ENCODE peak calls at places on chromosomes 13 and 19, in eight cellular contexts. P is kidney epithelial cell, K is astrocyte, F is breast epithelium, O is fibroblast of villous mesenchyme, R is RWPE1, E is tibial nerve, J is thoracic aorta. C is an unnamed sample.

GRCh38 chr13:34076943-34077703 is 259.2 kb downstream of the RFC3 start:
- DNase-seq in K (peak; percentile 70), E (no peak), F (no peak), P (no peak), O (peak; percentile 37), J (no peak), R (peak; percentile 33), C (no peak)

GRCh38 chr13:109647046-109647445 is 139.3 kb downstream of the IRS2 start:
- DNase-seq in O (peak; percentile 79), F (no peak), P (no peak), K (peak; percentile 19), J (no peak), E (no peak), R (peak; percentile 46), C (no peak)

GRCh38 chr13:27036236-27036981 is 135.2 kb downstream of the USP12 start:
- DNase-seq in P (no peak), K (no peak), J (no peak), R (peak; percentile 35), F (no peak), O (peak; percentile 69), E (no peak), C (no peak)

GRCh38 chr19:40398417-40399056 is 8.6 kb upstream of the HIPK4 start:
- DNase-seq in P (peak; percentile 19), F (peak; percentile 82), O (no peak), K (peak; percentile 28), E (no peak), J (no peak), R (peak; percentile 84), C (no peak)

GRCh38 chr19:42140125-42140754 is 8.0 kb upstream of the POU2F2 start:
- DNase-seq in E (peak; percentile 43), R (no peak), F (no peak), J (no peak), K (peak; percentile 43), P (peak; percentile 25), O (peak; percentile 74), C (peak; percentile 82)

GRCh38 chr19:40416918-40417713 is 3.9 kb upstream of the PRX start:
- DNase-seq in O (peak; percentile 46), E (peak; percentile 46), R (no peak), P (no peak), F (peak; percentile 71), K (no peak), J (no peak), C (no peak)

GRCh38 chr13:76886292-76887061 is at the start of gene KCTD12:
- DNase-seq in F (peak; percentile 74), P (no peak), R (peak; percentile 31), J (peak; percentile 59), E (peak; percentile 78), O (peak; percentile 89), K (peak; percentile 74), C (peak; percentile 89)

GRCh38 chr19:30640266-30640965 is 268.2 kb downstream of the ZNF536 start:
- DNase-seq in R (no peak), P (no peak), O (no peak), E (no peak), K (no peak), J (no peak), F (no peak), C (no peak)

GRCh38 chr13:44109986-44110640 is 230.4 kb downstream of the LACC1 start:
- DNase-seq in F (no peak), K (no peak), J (no peak), O (no peak), E (no peak), P (no peak), R (no peak), C (no peak)

GRCh38 chr19:32291876-32292275 is 53.5 kb upstream of the ZNF507 start:
- DNase-seq in P (no peak), O (no peak), R (no peak), J (no peak), K (no peak), E (no peak), F (no peak), C (no peak)

GRCh38 chr13:25802579-25802978 is 249.2 kb downstream of the SHISA2 start:
- DNase-seq in R (no peak), P (no peak), E (no peak), F (no peak), O (no peak), K (no peak), J (no peak), C (no peak)

GRCh38 chr19:9848060-9848459 is 12.9 kb downstream of the PIN1 start:
- DNase-seq in E (no peak), K (no peak), R (no peak), O (no peak), P (no peak), F (no peak), J (no peak), C (no peak)

GRCh38 chr19:35612224-35612558 is 344 bp upstream of the HAUS5 start:
- DNase-seq in O (no peak), R (no peak), J (no peak), E (no peak), K (no peak), F (no peak), P (no peak), C (no peak)

GRCh38 chr13:39632994-39633393 is 22.5 kb upstream of the COG6 start:
- DNase-seq in O (no peak), F (no peak), R (no peak), J (no peak), K (no peak), E (no peak), P (no peak), C (no peak)

GRCh38 chr19:39126593-39127187 is 1.1 kb downstream of the PAK4 start:
- DNase-seq in F (no peak), R (peak; percentile 47), K (peak; percentile 24), O (peak; percentile 49), E (no peak), P (peak; percentile 67), J (no peak), C (no peak)

GRCh38 chr13:28012896-28013295 is 24.4 kb upstream of the URAD start:
- DNase-seq in J (no peak), R (no peak), P (no peak), E (no peak), K (no peak), F (no peak), O (no peak), C (no peak)

GRCh38 chr19:2231621-2232221 is 4.4 kb downstream of the PLEKHJ1 start:
- DNase-seq in J (no peak), E (no peak), R (no peak), P (no peak), F (no peak), O (no peak), K (no peak), C (no peak)
- TF ChIP-seq CTCF in J (no peak), E (no peak), R (no peak), P (no peak), F (no peak), O (no peak), K (peak; percentile 2), C (peak; percentile 38)

DNA sequence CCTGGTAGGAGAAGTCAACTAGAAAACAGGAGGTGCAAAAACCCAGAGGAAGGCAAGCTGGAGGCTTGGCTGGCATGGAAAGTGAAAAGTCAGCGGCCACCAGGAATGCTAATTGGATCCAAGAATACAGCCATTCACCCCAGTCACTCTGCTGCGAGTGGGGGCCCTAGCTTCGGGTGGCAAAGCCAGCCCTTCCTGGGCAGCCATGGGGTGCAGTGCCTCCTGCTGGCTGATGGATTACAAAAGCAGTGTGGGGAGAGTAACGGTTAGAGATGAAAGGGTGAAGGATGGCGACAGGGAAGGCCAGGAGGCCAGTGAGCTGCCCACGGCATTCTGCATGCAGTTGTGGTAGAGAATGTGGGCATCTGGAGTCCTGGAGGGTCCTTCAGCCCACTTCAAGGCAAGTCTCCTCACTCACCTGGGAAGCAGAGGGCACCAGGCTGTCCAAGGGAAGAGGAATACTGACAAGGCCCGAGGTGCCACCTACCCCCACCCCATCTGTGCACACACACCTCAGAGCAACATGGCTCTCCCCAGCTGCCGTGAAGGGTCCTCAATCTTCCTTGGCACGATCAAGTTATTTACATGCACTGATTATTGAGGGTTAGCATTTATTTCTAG is 20.3 kb upstream of the EPHX3 start:
- DNase-seq in F (no peak), E (no peak), O (peak; percentile 59), K (peak; percentile 23), J (no peak), P (no peak), R (no peak), C (no peak)
- TF ChIP-seq CTCF in F (no peak), E (peak; percentile 41), O (peak; percentile 57), K (peak; percentile 49), J (peak; percentile 69), P (peak; percentile 60), R (peak; percentile 26), C (peak; percentile 53)

GRCh38 chr19:17334414-17335409 is at the start of gene ANO8:
- DNase-seq in K (peak; percentile 100), O (peak; percentile 98), F (peak; percentile 86), P (peak; percentile 76), J (peak; percentile 85), R (peak; percentile 91), E (peak; percentile 94), C (peak; percentile 97)

GRCh38 chr19:17332677-17333581 is 1.7 kb downstream of the ANO8 start:
- DNase-seq in R (peak; percentile 43), P (no peak), J (no peak), K (peak; percentile 25), O (peak; percentile 63), F (no peak), E (no peak), C (no peak)

GRCh38 chr19:17332360-17332676 is 2.3 kb downstream of the ANO8 start:
- DNase-seq in O (no peak), K (no peak), E (no peak), F (no peak), R (no peak), P (no peak), J (no peak), C (no peak)

GRCh38 chr19:17335575-17335974 is 920 bp upstream of the ANO8 start:
- DNase-seq in O (no peak), R (no peak), J (no peak), F (no peak), P (no peak), K (no peak), E (no peak), C (no peak)

DNA sequence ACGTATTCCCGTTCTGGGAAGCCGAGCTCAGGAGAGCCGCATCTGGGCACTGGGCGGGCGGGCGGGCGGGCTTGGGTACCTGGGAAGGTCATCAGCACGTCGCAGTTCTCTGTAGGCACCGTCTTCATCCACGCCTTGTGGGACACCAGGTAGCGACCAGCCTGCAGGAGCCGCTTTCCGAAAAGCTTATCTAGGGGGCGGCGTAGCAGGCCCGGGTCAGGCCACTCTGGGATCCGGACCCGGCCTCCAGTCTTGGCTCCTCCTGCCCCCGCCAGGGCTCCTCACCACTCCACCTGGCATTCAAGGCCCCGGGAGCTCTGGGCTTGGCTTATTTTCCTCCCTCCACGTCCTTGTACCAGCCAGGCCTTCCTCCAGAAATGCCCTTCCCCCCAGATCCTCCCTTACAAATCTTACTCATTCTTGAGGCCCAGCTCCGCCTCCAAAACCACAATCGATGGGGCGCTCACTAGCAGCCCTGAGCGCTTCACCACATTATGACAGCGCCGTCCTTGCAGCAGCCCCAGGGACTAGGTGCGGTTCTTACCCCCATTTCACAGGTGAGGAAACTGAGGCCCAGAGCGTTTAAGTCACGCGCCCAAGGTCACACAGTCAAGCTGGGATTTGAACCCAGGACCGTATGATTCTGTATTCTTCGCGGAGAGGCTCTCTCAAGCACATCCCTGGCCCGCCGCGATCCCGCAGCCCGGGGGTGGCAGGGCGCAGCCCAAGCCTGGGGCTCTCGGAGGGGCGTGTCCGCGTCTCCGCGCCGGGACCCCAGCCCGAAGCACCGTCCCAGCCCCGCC is 843 bp downstream of the ANO8 start:
- DNase-seq in F (no peak), P (peak; percentile 70), R (peak; percentile 73), O (peak; percentile 68), J (no peak), E (no peak), K (peak; percentile 75), C (no peak)
- TF ChIP-seq CTCF in F (no peak), P (no peak), R (no peak), O (no peak), J (no peak), E (no peak), K (no peak), C (no peak)

GRCh38 chr19:17862711-17863519 is 3.2 kb downstream of the RPL18A start:
- DNase-seq in K (no peak), R (no peak), O (no peak), F (no peak), E (no peak), J (no peak), P (no peak), C (no peak)
- TF ChIP-seq CTCF in K (no peak), R (no peak), O (no peak), F (no peak), E (no peak), J (no peak), P (no peak), C (no peak)

C was measured in type B pancreatic cell.